ENCODE peak calls at places on chromosome 17, in four cellular contexts. One of them, this sample, is unnamed.

GRCh38 chr17:48610282-48611211 is at the start of gene HOXB7:
- DNase-seq in GM12878: no peak
- DNase-seq in SK-N-SH: peak; percentile 79
- DNase-seq in HepG2: no peak
- DNase-seq in this sample: no peak

GRCh38 chr17:9016941-9017552 is 4.3 kb upstream of the NTN1 start:
- DNase-seq in GM12878: no peak
- DNase-seq in SK-N-SH: no peak
- DNase-seq in HepG2: no peak
- DNase-seq in this sample: no peak

GRCh38 chr17:20981046-20981920 is 61.5 kb downstream of the USP22 start:
- DNase-seq in GM12878: no peak
- DNase-seq in HepG2: no peak
- DNase-seq in SK-N-SH: no peak
- DNase-seq in this sample: no peak

GRCh38 chr17:27495460-27495859 is 39.2 kb downstream of the KSR1 start:
- DNase-seq in SK-N-SH: no peak
- DNase-seq in HepG2: no peak
- DNase-seq in GM12878: no peak
- DNase-seq in this sample: no peak

GRCh38 chr17:521561-522325 is 169.1 kb upstream of the RPH3AL start:
- DNase-seq in GM12878: no peak
- DNase-seq in SK-N-SH: no peak
- DNase-seq in HepG2: no peak
- DNase-seq in this sample: no peak

GRCh38 chr17:3773511-3773910 is 27.5 kb downstream of the ITGAE start:
- DNase-seq in SK-N-SH: no peak
- DNase-seq in HepG2: no peak
- DNase-seq in GM12878: no peak
- DNase-seq in this sample: no peak

GRCh38 chr17:7220593-7221280 is 999 bp downstream of the ACADVL start:
- DNase-seq in SK-N-SH: peak; percentile 79
- DNase-seq in HepG2: peak; percentile 44
- DNase-seq in GM12878: no peak
- DNase-seq in this sample: no peak

GRCh38 chr17:75645889-75646625 is 12.8 kb downstream of the SMIM5 start:
- DNase-seq in SK-N-SH: peak; percentile 34
- DNase-seq in GM12878: peak; percentile 42
- DNase-seq in HepG2: peak; percentile 96
- DNase-seq in this sample: peak; percentile 64

GRCh38 chr17:50768348-50768761 is 1.0 kb upstream of the ANKRD40CL start:
- DNase-seq in HepG2: peak; percentile 38
- DNase-seq in GM12878: no peak
- DNase-seq in SK-N-SH: no peak
- DNase-seq in this sample: peak; percentile 37

GRCh38 chr17:82960419-82961271 is 118.8 kb upstream of the METRNL start:
- DNase-seq in SK-N-SH: no peak
- DNase-seq in GM12878: no peak
- DNase-seq in HepG2: no peak
- DNase-seq in this sample: no peak

GRCh38 chr17:63002625-63003024 is 36.6 kb downstream of the TANC2 start:
- DNase-seq in HepG2: no peak
- DNase-seq in GM12878: no peak
- DNase-seq in SK-N-SH: no peak
- DNase-seq in this sample: no peak

DNA sequence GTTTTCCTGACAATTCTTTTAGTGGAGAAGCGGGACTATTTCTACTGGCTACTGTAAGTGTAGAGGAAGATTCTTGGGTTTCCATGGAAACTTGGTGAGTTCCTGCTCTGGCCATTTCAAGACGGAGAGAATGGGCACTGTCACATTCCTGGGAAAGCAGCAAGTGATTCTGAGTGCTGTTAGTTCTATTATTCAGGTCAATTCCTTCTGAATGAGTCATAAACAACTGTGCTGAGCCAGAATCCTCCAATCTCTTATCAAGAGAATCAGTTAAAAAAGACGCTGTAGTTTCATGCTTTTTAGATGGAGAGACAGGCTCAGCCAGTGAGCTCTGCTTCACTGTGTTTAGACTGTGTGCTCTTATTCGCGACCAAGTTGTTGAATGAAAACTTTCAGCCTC is 19.6 kb downstream of the AKAP10 start:
- DNase-seq in HepG2: peak; percentile 31
- DNase-seq in GM12878: no peak
- DNase-seq in SK-N-SH: peak; percentile 14
- DNase-seq in this sample: peak; percentile 32
- TF ChIP-seq RAD21 in HepG2: no peak
- TF ChIP-seq RAD21 in GM12878: no peak
- TF ChIP-seq RAD21 in SK-N-SH: no peak
- TF ChIP-seq RAD21 in this sample: no peak

GRCh38 chr17:80509311-80509710 is 32.9 kb upstream of the NPTX1 start:
- DNase-seq in SK-N-SH: no peak
- DNase-seq in GM12878: no peak
- DNase-seq in HepG2: no peak
- DNase-seq in this sample: no peak

GRCh38 chr17:80510772-80511171 is 33.9 kb upstream of the RPTOR start:
- DNase-seq in GM12878: no peak
- DNase-seq in SK-N-SH: no peak
- DNase-seq in HepG2: no peak
- DNase-seq in this sample: no peak

GRCh38 chr17:80512233-80512632 is 32.4 kb upstream of the RPTOR start:
- DNase-seq in SK-N-SH: no peak
- DNase-seq in GM12878: no peak
- DNase-seq in HepG2: no peak
- DNase-seq in this sample: no peak

GRCh38 chr17:80511222-80512180 is 33.1 kb upstream of the RPTOR start:
- DNase-seq in GM12878: no peak
- DNase-seq in SK-N-SH: no peak
- DNase-seq in HepG2: no peak
- DNase-seq in this sample: no peak

GRCh38 chr17:80510132-80510531 is 33.7 kb upstream of the NPTX1 start:
- DNase-seq in SK-N-SH: no peak
- DNase-seq in HepG2: no peak
- DNase-seq in GM12878: no peak
- DNase-seq in this sample: no peak
- H3K4me1 ChIP-seq in SK-N-SH: no peaks in the 10 kb centered on the region
- H3K4me1 ChIP-seq in HepG2: no peaks in the 10 kb centered on the region
- H3K4me1 ChIP-seq in GM12878: no peaks in the 10 kb centered on the region
- H3K4me1 ChIP-seq in this sample: no peaks in the 10 kb centered on the region

DNA sequence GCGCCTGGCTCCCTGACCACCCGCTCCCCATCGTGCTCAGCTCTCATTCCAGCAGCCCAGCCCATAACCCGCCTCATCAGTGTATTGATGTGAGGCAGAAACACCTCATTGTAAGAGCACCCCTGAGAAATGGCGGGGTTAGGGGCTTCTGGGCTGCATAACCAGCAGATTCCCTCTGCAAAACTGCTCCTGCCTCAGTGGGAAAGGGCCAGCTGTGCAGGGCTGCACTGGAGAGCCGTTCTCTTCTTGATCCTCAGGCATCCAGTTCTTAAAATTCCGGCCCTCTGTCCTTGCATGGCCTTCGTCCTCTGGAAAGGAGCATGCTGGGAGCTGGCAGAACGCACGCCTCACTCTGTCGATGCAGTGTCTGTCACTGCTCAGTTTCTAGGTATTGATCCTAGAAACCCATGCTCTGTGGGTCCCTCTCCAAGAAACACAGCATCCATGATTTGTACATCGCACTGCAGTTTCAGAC is 113.8 kb upstream of the CHMP6 start:
- DNase-seq in SK-N-SH: no peak
- DNase-seq in HepG2: no peak
- DNase-seq in GM12878: no peak
- DNase-seq in this sample: no peak
- TF ChIP-seq JUND in SK-N-SH: no peak
- TF ChIP-seq JUND in HepG2: no peak
- TF ChIP-seq JUND in GM12878: no peak
- TF ChIP-seq JUND in this sample: no peak

DNA sequence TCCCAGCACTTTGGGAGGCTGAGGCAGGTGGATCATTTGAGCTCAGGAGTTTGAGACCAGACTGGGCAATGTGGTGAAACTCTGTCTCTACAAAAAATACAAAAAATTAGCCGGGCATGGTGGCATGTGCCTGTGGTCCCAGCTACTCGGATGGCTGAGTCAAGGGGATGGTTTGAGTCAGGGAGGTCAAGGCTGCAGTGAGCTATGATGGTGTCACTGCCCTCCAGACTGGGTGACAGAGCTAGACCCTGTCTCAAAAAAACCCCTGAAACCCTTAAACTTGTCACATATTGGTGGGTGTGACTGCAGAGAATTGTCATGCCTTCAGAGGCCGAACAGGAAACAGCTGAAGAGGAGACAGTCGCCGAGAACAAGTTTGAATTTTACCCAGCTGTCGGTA is 13.4 kb downstream of the RPTOR start:
- DNase-seq in SK-N-SH: no peak
- DNase-seq in HepG2: no peak
- DNase-seq in GM12878: no peak
- DNase-seq in this sample: no peak
- TF ChIP-seq RAD21 in SK-N-SH: no peak
- TF ChIP-seq RAD21 in HepG2: no peak
- TF ChIP-seq RAD21 in GM12878: no peak
- TF ChIP-seq RAD21 in this sample: no peak

GRCh38 chr17:57541049-57541448 is 204.1 kb downstream of the CCDC182 start:
- DNase-seq in SK-N-SH: no peak
- DNase-seq in GM12878: no peak
- DNase-seq in HepG2: no peak
- DNase-seq in this sample: no peak
- H3K4me1 ChIP-seq in SK-N-SH: peaks cover 98% of the 10 kb centered on the region
- H3K4me1 ChIP-seq in GM12878: peaks cover 31% of the 10 kb centered on the region
- H3K4me1 ChIP-seq in HepG2: peaks cover 85% of the 10 kb centered on the region
- H3K4me1 ChIP-seq in this sample: peaks cover 14% of the 10 kb centered on the region

DNA sequence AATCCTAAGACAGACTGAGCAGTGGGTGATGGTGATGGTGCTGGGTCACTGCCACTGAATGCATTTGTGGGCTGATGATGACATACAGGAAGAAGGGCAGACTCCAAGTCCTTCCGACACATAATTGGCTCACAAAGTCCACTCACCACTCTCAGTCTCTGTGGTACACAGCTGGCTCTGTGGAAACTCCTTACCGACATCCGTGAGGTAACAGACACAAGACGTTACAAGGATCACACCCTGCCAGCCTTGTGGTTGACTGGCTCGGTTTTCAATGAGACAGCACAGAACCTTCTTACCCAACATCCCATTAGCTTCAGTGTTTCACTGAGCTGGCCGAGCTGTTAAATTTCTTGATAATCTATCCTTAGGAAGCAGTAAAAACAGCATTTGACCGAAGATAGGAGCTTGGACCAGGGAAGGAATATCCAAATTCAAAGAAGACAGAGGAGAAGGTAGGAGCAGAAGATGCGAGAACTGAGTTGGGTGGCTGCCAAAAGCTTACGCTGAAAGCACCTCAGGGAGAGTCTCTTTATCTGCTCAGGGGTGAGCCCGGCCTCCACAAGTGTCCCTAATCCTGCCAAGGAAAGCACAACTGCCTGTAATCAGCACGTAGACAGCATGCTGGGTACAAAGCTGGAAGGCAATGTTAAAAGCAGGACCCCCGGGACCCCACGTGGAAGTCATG is 5.5 kb upstream of the MXRA7 start:
- DNase-seq in HepG2: no peak
- DNase-seq in SK-N-SH: no peak
- DNase-seq in GM12878: no peak
- DNase-seq in this sample: no peak
- TF ChIP-seq JUND in HepG2: no peak
- TF ChIP-seq JUND in SK-N-SH: no peak
- TF ChIP-seq JUND in GM12878: no peak
- TF ChIP-seq JUND in this sample: no peak

DNA sequence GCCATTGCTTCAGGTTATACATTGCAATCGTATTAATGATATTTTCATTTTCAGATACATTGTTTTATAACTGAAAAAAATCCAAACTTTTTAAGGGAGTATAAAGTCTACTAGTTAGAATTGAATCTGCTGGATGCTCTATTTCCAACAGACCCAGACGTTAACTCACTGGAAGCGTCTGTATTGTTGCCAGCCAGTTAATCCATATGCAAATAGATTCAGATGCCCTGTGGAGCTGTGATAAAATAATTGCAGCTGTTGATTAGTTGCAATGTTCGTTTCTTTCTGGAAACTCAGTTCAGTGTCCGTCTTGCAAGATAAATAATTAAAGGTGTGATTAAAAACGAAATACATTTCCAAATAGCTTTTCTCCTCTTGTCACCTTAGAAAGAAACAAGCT is 5.1 kb upstream of the GNA13 start:
- DNase-seq in SK-N-SH: no peak
- DNase-seq in HepG2: no peak
- DNase-seq in GM12878: no peak
- DNase-seq in this sample: no peak
- TF ChIP-seq RAD21 in SK-N-SH: no peak
- TF ChIP-seq RAD21 in HepG2: no peak
- TF ChIP-seq RAD21 in GM12878: no peak
- TF ChIP-seq RAD21 in this sample: no peak

This sample was measured in HCT116.